ENCODE peak calls at places on chromosomes 1 and 21, in six cellular contexts. One of them, this sample, is unnamed.

GRCh38 chr1:115593365-115594259 is 48.2 kb upstream of the VANGL1 start:
- DNase-seq in GM20000: no peak
- DNase-seq in stimulated activated CD4-positive, alpha-beta T cell treated with anti-CD3 and anti-CD28 coated beads, Interleukin-4, amount 100 ng/mL, for 4 hours: no peak
- DNase-seq in lower lobe of right lung: no peak
- DNase-seq in A549: no peak
- DNase-seq in T1000: no peak
- DNase-seq in this sample: no peak

GRCh38 chr1:150563340-150564038 is 14.3 kb downstream of the ADAMTSL4 start:
- DNase-seq in T1000: no peak
- DNase-seq in lower lobe of right lung: peak
- DNase-seq in A549: no peak
- DNase-seq in GM20000: no peak
- DNase-seq in stimulated activated CD4-positive, alpha-beta T cell treated with anti-CD3 and anti-CD28 coated beads, Interleukin-4, amount 100 ng/mL, for 4 hours: no peak
- DNase-seq in this sample: no peak

GRCh38 chr21:27739187-27739586 is 772.3 kb upstream of the ADAMTS5 start:
- DNase-seq in A549: no peak
- DNase-seq in stimulated activated CD4-positive, alpha-beta T cell treated with anti-CD3 and anti-CD28 coated beads, Interleukin-4, amount 100 ng/mL, for 4 hours: no peak
- DNase-seq in GM20000: no peak
- DNase-seq in T1000: no peak
- DNase-seq in lower lobe of right lung: no peak
- DNase-seq in this sample: no peak

GRCh38 chr1:11997081-11997851 is 17.0 kb downstream of the MFN2 start:
- DNase-seq in A549: no peak
- DNase-seq in lower lobe of right lung: no peak
- DNase-seq in GM20000: no peak
- DNase-seq in T1000: no peak
- DNase-seq in stimulated activated CD4-positive, alpha-beta T cell treated with anti-CD3 and anti-CD28 coated beads, Interleukin-4, amount 100 ng/mL, for 4 hours: no peak
- DNase-seq in this sample: no peak

GRCh38 chr1:15062479-15063099 is 91.0 kb upstream of the TMEM51 start:
- DNase-seq in A549: no peak
- DNase-seq in lower lobe of right lung: no peak
- DNase-seq in T1000: no peak
- DNase-seq in stimulated activated CD4-positive, alpha-beta T cell treated with anti-CD3 and anti-CD28 coated beads, Interleukin-4, amount 100 ng/mL, for 4 hours: no peak
- DNase-seq in GM20000: no peak
- DNase-seq in this sample: no peak

GRCh38 chr1:116737855-116738318 is 16.3 kb upstream of the CD2 start:
- DNase-seq in GM20000: peak
- DNase-seq in lower lobe of right lung: no peak
- DNase-seq in A549: no peak
- DNase-seq in T1000: no peak
- DNase-seq in stimulated activated CD4-positive, alpha-beta T cell treated with anti-CD3 and anti-CD28 coated beads, Interleukin-4, amount 100 ng/mL, for 4 hours: peak
- DNase-seq in this sample: no peak

GRCh38 chr1:66352783-66353182 is 181.2 kb upstream of the SGIP1 start:
- DNase-seq in A549: no peak
- DNase-seq in T1000: no peak
- DNase-seq in lower lobe of right lung: no peak
- DNase-seq in GM20000: no peak
- DNase-seq in stimulated activated CD4-positive, alpha-beta T cell treated with anti-CD3 and anti-CD28 coated beads, Interleukin-4, amount 100 ng/mL, for 4 hours: no peak
- DNase-seq in this sample: no peak

GRCh38 chr1:156860113-156860638 is 489 bp upstream of the NTRK1 start:
- DNase-seq in stimulated activated CD4-positive, alpha-beta T cell treated with anti-CD3 and anti-CD28 coated beads, Interleukin-4, amount 100 ng/mL, for 4 hours: peak
- DNase-seq in lower lobe of right lung: no peak
- DNase-seq in A549: peak
- DNase-seq in GM20000: peak
- DNase-seq in T1000: no peak
- DNase-seq in this sample: peak

GRCh38 chr1:206907304-206907991 is 10.2 kb downstream of the IL24 start:
- DNase-seq in stimulated activated CD4-positive, alpha-beta T cell treated with anti-CD3 and anti-CD28 coated beads, Interleukin-4, amount 100 ng/mL, for 4 hours: no peak
- DNase-seq in GM20000: no peak
- DNase-seq in T1000: no peak
- DNase-seq in A549: peak
- DNase-seq in lower lobe of right lung: no peak
- DNase-seq in this sample: no peak

GRCh38 chr1:114229368-114229767 is 75.7 kb upstream of the SYT6 start:
- DNase-seq in lower lobe of right lung: no peak
- DNase-seq in GM20000: no peak
- DNase-seq in T1000: no peak
- DNase-seq in stimulated activated CD4-positive, alpha-beta T cell treated with anti-CD3 and anti-CD28 coated beads, Interleukin-4, amount 100 ng/mL, for 4 hours: no peak
- DNase-seq in A549: no peak
- DNase-seq in this sample: no peak

GRCh38 chr1:168265596-168265995 is 15.1 kb upstream of the TBX19 start:
- DNase-seq in A549: no peak
- DNase-seq in GM20000: no peak
- DNase-seq in lower lobe of right lung: no peak
- DNase-seq in stimulated activated CD4-positive, alpha-beta T cell treated with anti-CD3 and anti-CD28 coated beads, Interleukin-4, amount 100 ng/mL, for 4 hours: no peak
- DNase-seq in T1000: no peak
- DNase-seq in this sample: no peak

GRCh38 chr1:40919475-40920011 is 57.4 kb upstream of the CITED4 start:
- DNase-seq in A549: no peak
- DNase-seq in lower lobe of right lung: no peak
- DNase-seq in GM20000: no peak
- DNase-seq in stimulated activated CD4-positive, alpha-beta T cell treated with anti-CD3 and anti-CD28 coated beads, Interleukin-4, amount 100 ng/mL, for 4 hours: no peak
- DNase-seq in T1000: no peak
- DNase-seq in this sample: no peak

GRCh38 chr21:39666026-39666425 is 53.3 kb downstream of the B3GALT5 start:
- DNase-seq in GM20000: no peak
- DNase-seq in T1000: no peak
- DNase-seq in lower lobe of right lung: no peak
- DNase-seq in stimulated activated CD4-positive, alpha-beta T cell treated with anti-CD3 and anti-CD28 coated beads, Interleukin-4, amount 100 ng/mL, for 4 hours: no peak
- DNase-seq in A549: no peak
- DNase-seq in this sample: no peak

GRCh38 chr21:26840206-26840605 is 5.0 kb downstream of the ADAMTS1 start:
- DNase-seq in stimulated activated CD4-positive, alpha-beta T cell treated with anti-CD3 and anti-CD28 coated beads, Interleukin-4, amount 100 ng/mL, for 4 hours: no peak
- DNase-seq in GM20000: no peak
- DNase-seq in A549: no peak
- DNase-seq in lower lobe of right lung: no peak
- DNase-seq in T1000: no peak
- DNase-seq in this sample: no peak

GRCh38 chr1:226737819-226738420 is 1.2 kb downstream of the ITPKB start:
- DNase-seq in lower lobe of right lung: peak
- DNase-seq in T1000: no peak
- DNase-seq in A549: no peak
- DNase-seq in stimulated activated CD4-positive, alpha-beta T cell treated with anti-CD3 and anti-CD28 coated beads, Interleukin-4, amount 100 ng/mL, for 4 hours: peak
- DNase-seq in GM20000: peak
- DNase-seq in this sample: no peak

GRCh38 chr21:37862536-37862935 is 53.7 kb downstream of the KCNJ6 start:
- DNase-seq in lower lobe of right lung: no peak
- DNase-seq in stimulated activated CD4-positive, alpha-beta T cell treated with anti-CD3 and anti-CD28 coated beads, Interleukin-4, amount 100 ng/mL, for 4 hours: no peak
- DNase-seq in A549: peak
- DNase-seq in T1000: no peak
- DNase-seq in GM20000: peak
- DNase-seq in this sample: peak

GRCh38 chr1:1418464-1419362 is 2.4 kb downstream of the ANKRD65 start:
- DNase-seq in lower lobe of right lung: no peak
- DNase-seq in GM20000: no peak
- DNase-seq in stimulated activated CD4-positive, alpha-beta T cell treated with anti-CD3 and anti-CD28 coated beads, Interleukin-4, amount 100 ng/mL, for 4 hours: no peak
- DNase-seq in A549: no peak
- DNase-seq in T1000: no peak
- DNase-seq in this sample: no peak

GRCh38 chr1:184512724-184513123 is 125.9 kb downstream of the C1orf21 start:
- DNase-seq in T1000: no peak
- DNase-seq in stimulated activated CD4-positive, alpha-beta T cell treated with anti-CD3 and anti-CD28 coated beads, Interleukin-4, amount 100 ng/mL, for 4 hours: no peak
- DNase-seq in A549: no peak
- DNase-seq in lower lobe of right lung: no peak
- DNase-seq in GM20000: no peak
- DNase-seq in this sample: no peak

GRCh38 chr1:58784758-58785423 is 1.0 kb upstream of the JUN start:
- DNase-seq in GM20000: peak
- DNase-seq in A549: peak
- DNase-seq in stimulated activated CD4-positive, alpha-beta T cell treated with anti-CD3 and anti-CD28 coated beads, Interleukin-4, amount 100 ng/mL, for 4 hours: peak
- DNase-seq in T1000: peak
- DNase-seq in lower lobe of right lung: peak
- DNase-seq in this sample: peak

GRCh38 chr1:15215116-15215515 is 31.9 kb upstream of the FHAD1 start:
- DNase-seq in T1000: no peak
- DNase-seq in GM20000: no peak
- DNase-seq in A549: no peak
- DNase-seq in lower lobe of right lung: no peak
- DNase-seq in stimulated activated CD4-positive, alpha-beta T cell treated with anti-CD3 and anti-CD28 coated beads, Interleukin-4, amount 100 ng/mL, for 4 hours: no peak
- DNase-seq in this sample: no peak

GRCh38 chr1:161073474-161074121 is 3.9 kb upstream of the ARHGAP30 start:
- DNase-seq in GM20000: no peak
- DNase-seq in lower lobe of right lung: no peak
- DNase-seq in T1000: no peak
- DNase-seq in stimulated activated CD4-positive, alpha-beta T cell treated with anti-CD3 and anti-CD28 coated beads, Interleukin-4, amount 100 ng/mL, for 4 hours: no peak
- DNase-seq in A549: no peak
- DNase-seq in this sample: no peak

GRCh38 chr1:53108646-53109580 is 33.5 kb downstream of the SLC1A7 start:
- DNase-seq in stimulated activated CD4-positive, alpha-beta T cell treated with anti-CD3 and anti-CD28 coated beads, Interleukin-4, amount 100 ng/mL, for 4 hours: no peak
- DNase-seq in T1000: no peak
- DNase-seq in GM20000: no peak
- DNase-seq in A549: no peak
- DNase-seq in lower lobe of right lung: no peak
- DNase-seq in this sample: peak

GRCh38 chr1:67367370-67368345 is 60.0 kb downstream of the IL12RB2 start:
- DNase-seq in GM20000: no peak
- DNase-seq in T1000: no peak
- DNase-seq in lower lobe of right lung: no peak
- DNase-seq in A549: peak
- DNase-seq in stimulated activated CD4-positive, alpha-beta T cell treated with anti-CD3 and anti-CD28 coated beads, Interleukin-4, amount 100 ng/mL, for 4 hours: no peak
- DNase-seq in this sample: peak

GRCh38 chr1:45568421-45568820 is 15.4 kb upstream of the NASP start:
- DNase-seq in stimulated activated CD4-positive, alpha-beta T cell treated with anti-CD3 and anti-CD28 coated beads, Interleukin-4, amount 100 ng/mL, for 4 hours: no peak
- DNase-seq in A549: no peak
- DNase-seq in lower lobe of right lung: no peak
- DNase-seq in GM20000: no peak
- DNase-seq in T1000: no peak
- DNase-seq in this sample: no peak

GRCh38 chr1:222018051-222018450 is 276.2 kb upstream of the DUSP10 start:
- DNase-seq in GM20000: no peak
- DNase-seq in A549: no peak
- DNase-seq in T1000: no peak
- DNase-seq in lower lobe of right lung: no peak
- DNase-seq in stimulated activated CD4-positive, alpha-beta T cell treated with anti-CD3 and anti-CD28 coated beads, Interleukin-4, amount 100 ng/mL, for 4 hours: no peak
- DNase-seq in this sample: no peak

GRCh38 chr1:155017946-155018316 is 15.3 kb downstream of the ZBTB7B start:
- DNase-seq in stimulated activated CD4-positive, alpha-beta T cell treated with anti-CD3 and anti-CD28 coated beads, Interleukin-4, amount 100 ng/mL, for 4 hours: no peak
- DNase-seq in T1000: peak
- DNase-seq in lower lobe of right lung: no peak
- DNase-seq in A549: no peak
- DNase-seq in GM20000: peak
- DNase-seq in this sample: no peak

GRCh38 chr1:236204656-236205055 is 62.3 kb downstream of the GPR137B start:
- DNase-seq in A549: no peak
- DNase-seq in stimulated activated CD4-positive, alpha-beta T cell treated with anti-CD3 and anti-CD28 coated beads, Interleukin-4, amount 100 ng/mL, for 4 hours: no peak
- DNase-seq in lower lobe of right lung: no peak
- DNase-seq in T1000: no peak
- DNase-seq in GM20000: no peak
- DNase-seq in this sample: no peak

GRCh38 chr1:162475539-162476185 is 22.0 kb upstream of the UHMK1 start:
- DNase-seq in lower lobe of right lung: no peak
- DNase-seq in stimulated activated CD4-positive, alpha-beta T cell treated with anti-CD3 and anti-CD28 coated beads, Interleukin-4, amount 100 ng/mL, for 4 hours: no peak
- DNase-seq in A549: no peak
- DNase-seq in GM20000: no peak
- DNase-seq in T1000: no peak
- DNase-seq in this sample: no peak

GRCh38 chr1:155181371-155182051 is 7.9 kb downstream of the TRIM46 start:
- DNase-seq in A549: no peak
- DNase-seq in T1000: no peak
- DNase-seq in lower lobe of right lung: peak
- DNase-seq in GM20000: no peak
- DNase-seq in stimulated activated CD4-positive, alpha-beta T cell treated with anti-CD3 and anti-CD28 coated beads, Interleukin-4, amount 100 ng/mL, for 4 hours: no peak
- DNase-seq in this sample: no peak

GRCh38 chr1:8813991-8814390 is 3.4 kb downstream of the RERE start:
- DNase-seq in stimulated activated CD4-positive, alpha-beta T cell treated with anti-CD3 and anti-CD28 coated beads, Interleukin-4, amount 100 ng/mL, for 4 hours: no peak
- DNase-seq in lower lobe of right lung: no peak
- DNase-seq in T1000: no peak
- DNase-seq in GM20000: no peak
- DNase-seq in A549: no peak
- DNase-seq in this sample: no peak

GRCh38 chr1:181140891-181141290 is 52.4 kb downstream of the IER5 start:
- DNase-seq in lower lobe of right lung: no peak
- DNase-seq in GM20000: no peak
- DNase-seq in stimulated activated CD4-positive, alpha-beta T cell treated with anti-CD3 and anti-CD28 coated beads, Interleukin-4, amount 100 ng/mL, for 4 hours: no peak
- DNase-seq in A549: no peak
- DNase-seq in T1000: no peak
- DNase-seq in this sample: no peak